ENCODE peak calls at places on chromosomes 16 and 17, in four cellular contexts. G is brain microvascular endothelial cell; X is OCI-LY7; L is CD8-positive, alpha-beta memory T cell. E is an unnamed sample. For H3K36me3, the result is how much of the 10 kb centered on the place peaks cover.

GRCh38 chr16:69496376-69496775 is 69.4 kb upstream of the NFAT5 start:
- DNase-seq in G (no peak), X (no peak), L (no peak), E (no peak)

GRCh38 chr17:58693751-58694150 is 1.3 kb downstream of the RAD51C start:
- DNase-seq in G (no peak), X (no peak), L (no peak), E (no peak)

GRCh38 chr17:43908111-43908721 is 880 bp upstream of the MPP2 start:
- DNase-seq in G (peak), X (peak), L (peak), E (peak)

GRCh38 chr17:19411641-19412040 is 609 bp downstream of the RNF112 start:
- DNase-seq in G (no peak), X (no peak), L (no peak), E (no peak)

GRCh38 chr16:71357681-71358080 is 842 bp upstream of the CALB2 start:
- DNase-seq in G (no peak), X (no peak), L (no peak), E (no peak)

GRCh38 chr16:165539-166374 is at the start of gene HBM:
- DNase-seq in G (no peak), X (no peak), L (no peak), E (no peak)

GRCh38 chr16:12811441-12812198 is 7.9 kb upstream of the CPPED1 start:
- DNase-seq in G (no peak), X (no peak), L (no peak), E (no peak)

GRCh38 chr16:49335828-49336227 is 37.8 kb upstream of the C16orf78 start:
- DNase-seq in G (no peak), X (no peak), L (no peak), E (no peak)

GRCh38 chr16:89116341-89117238 is 22.9 kb downstream of the ACSF3 start:
- DNase-seq in G (no peak), X (no peak), L (no peak), E (no peak)

GRCh38 chr16:10756574-10756973 is 12.9 kb downstream of the NUBP1 start:
- DNase-seq in G (peak), X (no peak), L (no peak), E (no peak)

GRCh38 chr17:7858487-7858832 is 657 bp downstream of the CYB5D1 start:
- DNase-seq in G (peak), X (peak), L (peak), E (no peak)

GRCh38 chr16:85574672-85575475 is 38.2 kb upstream of the GSE1 start:
- DNase-seq in G (no peak), X (no peak), L (no peak), E (no peak)

GRCh38 chr17:80307994-80308671 is 47.5 kb downstream of the RNF213 start:
- DNase-seq in G (no peak), X (no peak), L (no peak), E (no peak)

GRCh38 chr16:6864244-6864643 is 468.4 kb upstream of the RBFOX1 start:
- DNase-seq in G (no peak), X (no peak), L (no peak), E (no peak)

GRCh38 chr17:55818451-55819375 is 67.9 kb downstream of the PCTP start:
- DNase-seq in G (no peak), X (no peak), L (no peak), E (no peak)

GRCh38 chr16:84720180-84720579 is 20.4 kb downstream of the USP10 start:
- DNase-seq in G (peak), X (no peak), L (no peak), E (no peak)

GRCh38 chr16:9153502-9153864 is 62.0 kb downstream of the HAPSTR1 start:
- DNase-seq in G (no peak), X (no peak), L (no peak), E (no peak)

GRCh38 chr17:57255776-57256681 is at the start of gene MSI2:
- DNase-seq in G (peak), X (peak), L (peak), E (peak)

GRCh38 chr16:56275801-56276200 is 84.5 kb downstream of the GNAO1 start:
- DNase-seq in G (no peak), X (no peak), L (no peak), E (no peak)
- H3K27ac ChIP-seq in G (no peak), X (no peak), L (no peak), E (no peak)

DNA sequence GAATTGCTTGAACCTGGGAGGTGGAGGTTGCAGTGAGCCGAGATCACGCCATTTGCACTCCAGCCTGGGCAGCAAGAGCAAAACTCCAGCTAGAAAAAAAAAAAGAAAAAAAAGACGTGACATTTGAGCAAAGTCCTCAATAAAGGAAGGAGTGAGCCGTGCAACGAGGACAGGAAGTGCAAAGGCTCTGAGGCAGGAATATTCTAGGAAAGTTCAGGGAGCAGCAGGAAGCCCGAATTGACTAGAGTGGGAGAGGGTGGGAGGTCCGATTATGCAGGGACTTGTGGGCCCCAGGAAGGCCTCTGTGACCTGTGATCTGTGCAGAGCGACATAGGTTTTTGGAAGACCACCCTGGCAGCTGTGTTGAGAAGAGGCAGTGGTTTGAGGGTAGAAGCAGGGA is 8.6 kb upstream of the LASP1NB start:
- DNase-seq in G (no peak), X (no peak), L (no peak), E (no peak)
- H3K36me3 ChIP-seq in G (half or more), X (half or more), L (half or more), E (half or more)

GRCh38 chr17:10052414-10052813 is 146.0 kb downstream of the GAS7 start:
- DNase-seq in G (no peak), X (no peak), L (no peak), E (no peak)
- H3K27ac ChIP-seq in G (no peak), X (no peak), L (no peak), E (no peak)

GRCh38 chr16:18797746-18798145 is 3.6 kb downstream of the ARL6IP1 start:
- DNase-seq in G (no peak), X (no peak), L (no peak), E (no peak)
- H3K36me3 ChIP-seq in G (under half), X (half or more), L (under half), E (under half)

GRCh38 chr17:17165666-17166308 is 40.3 kb downstream of the PLD6 start:
- DNase-seq in G (no peak), X (no peak), L (no peak), E (no peak)

GRCh38 chr17:17166446-17166845 is 39.7 kb downstream of the PLD6 start:
- DNase-seq in G (no peak), X (no peak), L (no peak), E (no peak)

GRCh38 chr17:17164156-17164555 is 42.0 kb downstream of the PLD6 start:
- DNase-seq in G (no peak), X (no peak), L (no peak), E (no peak)

GRCh38 chr17:17167356-17167755 is 38.8 kb downstream of the PLD6 start:
- DNase-seq in G (no peak), X (no peak), L (no peak), E (no peak)

GRCh38 chr17:17164676-17165075 is 41.5 kb downstream of the PLD6 start:
- DNase-seq in G (no peak), X (no peak), L (no peak), E (no peak)
- H3K27ac ChIP-seq in G (no peak), X (no peak), L (no peak), E (no peak)

GRCh38 chr17:76879254-76879653 is 11.1 kb downstream of the MGAT5B start:
- DNase-seq in G (no peak), X (no peak), L (no peak), E (no peak)

GRCh38 chr17:76880268-76880667 is 12.1 kb downstream of the MGAT5B start:
- DNase-seq in G (no peak), X (no peak), L (no peak), E (no peak)

GRCh38 chr17:76878568-76878967 is 10.4 kb downstream of the MGAT5B start:
- DNase-seq in G (no peak), X (no peak), L (no peak), E (no peak)

GRCh38 chr17:76881408-76881807 is 13.2 kb downstream of the MGAT5B start:
- DNase-seq in G (no peak), X (no peak), L (no peak), E (no peak)

DNA sequence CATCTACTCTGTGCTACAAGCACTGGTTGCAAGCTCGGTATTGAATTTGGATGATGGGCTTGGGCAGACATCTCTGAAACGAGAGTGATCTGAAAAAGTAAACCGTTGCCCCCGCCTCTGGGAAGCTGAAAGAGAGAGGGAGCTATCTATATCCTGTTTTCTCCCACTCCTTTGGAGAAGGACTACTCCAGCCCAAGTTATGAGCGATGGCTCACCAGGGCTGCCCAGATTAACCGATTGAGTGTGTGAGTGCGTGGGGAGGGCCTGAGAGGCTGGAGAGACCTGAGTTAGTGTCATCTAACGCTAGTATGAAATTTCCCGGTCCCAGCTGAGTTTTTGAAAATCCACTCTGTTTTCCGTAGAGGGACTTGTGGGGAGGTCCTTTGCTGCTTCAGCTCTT is 11.5 kb downstream of the MGAT5B start:
- DNase-seq in G (no peak), X (no peak), L (no peak), E (no peak)
- H3K36me3 ChIP-seq in G (under half), X (under half), L (under half), E (under half)

GRCh38 chr16:28621756-28622155 is 11.9 kb upstream of the SULT1A1 start:
- DNase-seq in G (no peak), X (no peak), L (no peak), E (no peak)

GRCh38 chr16:28610595-28611270 is 889 bp upstream of the SULT1A1 start:
- DNase-seq in G (no peak), X (no peak), L (no peak), E (no peak)

DNA sequence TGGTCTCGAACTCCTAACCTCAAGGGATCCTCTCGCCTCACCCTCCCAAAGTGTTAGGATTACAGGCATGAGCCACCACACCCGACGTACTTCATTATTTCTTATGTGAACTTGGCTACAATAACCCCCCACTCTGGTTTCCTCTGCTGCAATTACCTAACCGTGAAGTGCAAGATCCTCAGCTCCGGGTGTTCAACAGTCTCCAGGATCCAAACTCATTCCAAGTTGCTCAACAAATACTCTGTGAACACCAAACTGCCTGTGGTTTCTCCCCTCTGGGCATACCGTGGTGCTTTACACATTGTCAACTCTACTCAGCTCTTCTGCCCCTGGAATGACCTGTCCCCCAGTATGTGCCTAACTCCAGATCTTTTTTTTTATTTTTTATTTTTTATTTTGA is 6.8 kb upstream of the SULT1A1 start:
- DNase-seq in G (no peak), X (no peak), L (no peak), E (no peak)
- H3K27ac ChIP-seq in G (no peak), X (peak), L (no peak), E (no peak)

GRCh38 chr17:16068323-16068722 is 68.7 kb downstream of the TTC19 start:
- DNase-seq in G (no peak), X (no peak), L (no peak), E (no peak)

GRCh38 chr17:16074423-16074822 is 74.8 kb downstream of the TTC19 start:
- DNase-seq in G (no peak), X (no peak), L (no peak), E (no peak)

GRCh38 chr17:16072031-16072430 is 72.4 kb downstream of the TTC19 start:
- DNase-seq in G (no peak), X (no peak), L (no peak), E (no peak)

GRCh38 chr17:16075949-16076348 is 76.3 kb downstream of the TTC19 start:
- DNase-seq in G (no peak), X (no peak), L (no peak), E (no peak)

DNA sequence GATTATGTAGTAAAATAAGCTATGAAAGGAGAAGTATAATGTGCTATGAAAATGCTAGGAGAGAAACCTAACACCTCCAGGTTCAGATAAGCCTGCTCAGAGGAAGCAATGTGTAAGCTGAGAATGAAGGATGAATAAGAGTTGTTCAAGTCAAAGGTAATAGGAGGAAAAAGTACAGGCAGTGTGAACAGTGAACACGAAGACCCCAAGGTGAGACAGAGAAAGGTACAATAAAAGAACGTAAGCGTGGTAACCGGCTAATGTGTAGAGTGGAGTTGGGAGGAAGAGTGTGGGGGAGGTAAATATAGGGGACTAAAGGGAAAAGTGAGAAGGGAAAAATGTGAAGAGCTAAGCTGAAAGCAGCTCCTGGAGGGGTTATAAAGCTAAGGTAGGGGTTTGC is 74.2 kb downstream of the TTC19 start:
- DNase-seq in G (no peak), X (no peak), L (no peak), E (no peak)
- H3K36me3 ChIP-seq in G (half or more), X (half or more), L (under half), E (under half)